ENCODE peak calls at places on chromosome X, in seven cellular contexts. X is GM23248, T is SK-N-SH, E is fibroblast of lung, B is mesenchymal stem cell, P is endothelial cell of umbilical vein, L is H1. U is an unnamed sample. For H3K36me3, the result is how much of the 10 kb centered on the place peaks cover.

GRCh38 chrX:19799319-19800182 is 87.8 kb downstream of the SH3KBP1 start:
- DNase-seq in E (peak), L (no peak), P (peak), X (peak), B (no peak), T (no peak), U (no peak)

GRCh38 chrX:40663880-40664630 is 16.7 kb upstream of the CXorf38 start:
- DNase-seq in B (peak), P (peak), E (peak), X (peak), L (no peak), T (peak), U (peak)

GRCh38 chrX:134735015-134735414 is 76.7 kb upstream of the PLAC1 start:
- DNase-seq in X (no peak), B (no peak), L (no peak), E (no peak), T (no peak), P (no peak), U (no peak)

GRCh38 chrX:56726609-56727008 is 2.4 kb upstream of the NBDY start:
- DNase-seq in L (no peak), X (peak), B (peak), E (peak), T (peak), P (peak), U (peak)

GRCh38 chrX:51496501-51497291 is at the start of gene NUDT11:
- DNase-seq in B (peak), L (peak), P (peak), T (peak), E (peak), X (peak), U (peak)

GRCh38 chrX:113369056-113369455 is 528.4 kb upstream of the AMOT start:
- DNase-seq in L (no peak), P (no peak), B (no peak), X (no peak), T (no peak), E (no peak), U (no peak)

GRCh38 chrX:25198891-25199290 is 183.1 kb upstream of the ARX start:
- DNase-seq in L (no peak), X (no peak), B (no peak), P (no peak), E (no peak), T (no peak), U (no peak)

GRCh38 chrX:19964017-19964710 is 26.7 kb downstream of the BCLAF3 start:
- DNase-seq in E (peak), B (no peak), P (no peak), X (no peak), L (no peak), T (no peak), U (peak)

GRCh38 chrX:69088171-69088938 is 76.9 kb downstream of the PJA1 start:
- DNase-seq in B (peak), T (peak), L (no peak), E (peak), P (no peak), X (peak), U (no peak)

GRCh38 chrX:73977542-73978169 is 326.3 kb upstream of the ZCCHC13 start:
- DNase-seq in E (peak), X (no peak), L (no peak), T (no peak), B (peak), P (no peak), U (no peak)

GRCh38 chrX:134191276-134191675 is 45.7 kb upstream of the CCDC160 start:
- DNase-seq in L (no peak), T (no peak), P (no peak), B (no peak), X (no peak), E (no peak), U (no peak)

GRCh38 chrX:72358313-72358712 is 52.6 kb upstream of the CITED1 start:
- DNase-seq in P (no peak), T (no peak), E (peak), B (peak), X (peak), L (no peak), U (peak)

GRCh38 chrX:41333994-41334865 is at the start of gene DDX3X:
- DNase-seq in P (peak), X (peak), L (peak), T (peak), E (peak), B (peak), U (peak)

GRCh38 chrX:134570509-134570846 is 87.8 kb downstream of the PLAC1 start:
- DNase-seq in P (no peak), L (no peak), E (no peak), X (no peak), B (peak), T (no peak), U (no peak)

GRCh38 chrX:67564475-67564874 is 20.7 kb downstream of the AR start:
- DNase-seq in T (no peak), P (no peak), X (no peak), E (no peak), B (no peak), L (no peak), U (no peak)

GRCh38 chrX:1673337-1673736 is 58.5 kb downstream of the ASMT start:
- DNase-seq in X (peak), E (no peak), L (peak), P (peak), T (peak), B (no peak), U (peak)

GRCh38 chrX:40152706-40153334 is 55.1 kb upstream of the BCOR start:
- DNase-seq in L (no peak), B (peak), T (peak), P (no peak), X (peak), E (no peak), U (peak)

GRCh38 chrX:74537011-74537390 is 77.4 kb downstream of the RLIM start:
- DNase-seq in T (no peak), E (peak), L (no peak), P (peak), X (peak), B (no peak), U (no peak)

GRCh38 chrX:103428525-103428924 is 52.2 kb downstream of the BEX3 start:
- DNase-seq in L (no peak), P (no peak), X (no peak), E (no peak), T (no peak), B (no peak), U (no peak)

GRCh38 chrX:103418811-103419210 is 42.5 kb downstream of the BEX3 start:
- DNase-seq in L (no peak), X (no peak), E (no peak), T (no peak), B (no peak), P (no peak), U (no peak)

DNA sequence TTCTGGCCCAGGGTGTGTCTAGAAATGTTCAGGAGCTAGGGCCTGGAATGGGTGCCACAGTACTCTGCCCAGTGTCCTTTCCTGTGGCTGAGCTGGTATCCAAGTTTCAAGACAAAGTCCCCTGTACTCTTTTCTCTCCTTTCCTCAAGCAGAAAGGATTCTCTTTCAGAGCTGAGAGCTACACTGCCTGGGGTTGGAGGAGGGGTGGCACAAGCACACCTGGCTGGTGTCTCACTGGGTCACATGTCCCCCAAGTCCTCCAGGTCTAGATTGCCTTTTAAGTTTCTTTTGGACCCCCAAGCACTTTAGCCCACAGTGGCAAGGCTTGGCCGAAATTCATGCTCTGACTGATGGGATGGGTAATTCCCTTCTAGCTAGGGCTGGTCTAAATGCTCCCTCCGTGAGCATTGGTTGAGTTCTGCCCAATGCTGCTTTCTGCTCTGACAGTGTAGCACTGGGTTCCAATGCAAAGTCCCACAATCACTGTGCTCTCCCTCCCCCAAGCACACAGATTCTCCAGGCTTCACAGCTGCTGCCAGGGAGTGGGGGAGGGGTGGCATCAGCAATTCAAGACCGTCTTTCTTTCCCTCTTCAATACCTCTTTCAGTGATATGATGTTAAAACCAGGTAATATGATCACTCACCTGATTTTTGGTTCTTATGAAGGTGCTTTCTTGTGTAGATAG is 47.8 kb downstream of the BEX3 start:
- DNase-seq in E (no peak), L (no peak), B (no peak), T (no peak), P (no peak), X (no peak), U (no peak)
- H3K9ac ChIP-seq in E (no peak), L (no peak), B (no peak), T (no peak), P (no peak), X (no peak), U (no peak)

GRCh38 chrX:86028681-86029080 is 18.7 kb downstream of the CHM start:
- DNase-seq in T (no peak), B (no peak), L (no peak), E (no peak), P (no peak), X (peak), U (no peak)
- H3K36me3 ChIP-seq in T (under half), B (under half), L (under half), E (under half), P (under half), X (under half), U (under half)

DNA sequence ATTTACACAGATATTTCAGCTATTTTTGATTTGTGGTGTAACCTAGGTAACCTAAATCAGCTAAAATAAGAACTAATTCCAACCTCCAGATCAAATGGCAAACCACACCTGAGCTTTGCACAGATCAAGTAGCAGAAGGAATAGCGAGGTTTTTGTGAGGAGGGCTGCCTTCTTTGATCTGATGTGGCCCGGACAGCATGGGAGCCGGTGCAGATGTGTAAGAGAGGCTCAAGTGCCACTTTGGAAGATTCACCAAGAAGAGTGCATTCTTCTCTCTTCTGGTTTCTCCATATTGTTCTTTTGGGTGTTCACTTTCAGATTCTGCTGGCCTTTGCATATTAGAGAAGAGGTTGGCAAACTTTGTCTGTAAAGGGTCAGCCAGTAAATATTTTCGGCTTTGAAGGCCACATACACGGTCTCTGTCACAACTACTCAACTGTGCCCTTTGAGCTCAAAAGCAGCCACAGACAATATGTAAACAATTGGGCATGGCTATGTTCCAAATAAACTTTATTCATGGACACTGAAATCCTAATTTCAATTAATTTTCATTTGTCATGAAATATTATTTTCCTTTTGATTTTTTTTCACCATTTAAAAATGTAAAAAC is 78.9 kb upstream of the FAM9C start:
- DNase-seq in L (no peak), B (peak), T (no peak), X (no peak), E (no peak), P (no peak), U (peak)
- H3K9ac ChIP-seq in L (no peak), B (peak), T (peak), X (no peak), E (no peak), P (peak), U (peak)

DNA sequence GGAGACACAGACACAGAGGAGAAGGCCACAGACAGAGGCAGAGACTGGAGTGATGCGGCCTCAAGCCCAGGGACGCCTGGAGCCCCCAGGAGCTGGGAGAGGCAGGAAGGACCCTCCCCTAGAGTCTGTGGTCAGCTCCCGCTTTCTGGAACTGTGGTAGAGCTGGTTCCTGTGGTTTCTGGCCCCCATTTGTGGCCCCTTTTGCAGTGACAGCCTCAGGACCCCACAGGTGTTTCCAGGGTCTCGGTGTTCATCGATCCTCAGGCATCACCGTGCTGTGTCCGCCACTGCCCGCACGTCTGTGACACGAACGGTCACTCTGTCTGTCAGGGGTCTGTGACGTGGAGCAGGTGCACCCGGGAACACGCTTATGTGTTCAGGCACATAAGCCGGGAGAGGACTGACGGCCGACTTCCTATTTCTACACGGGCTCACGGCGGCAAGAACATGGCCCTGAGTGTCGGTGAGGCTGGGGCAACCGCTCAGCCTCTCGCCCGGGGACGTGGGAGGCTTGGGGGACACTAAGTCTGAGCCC is 7.9 kb downstream of the GTPBP6 start:
- DNase-seq in E (no peak), T (peak), L (no peak), X (no peak), B (no peak), P (no peak), U (no peak)
- H3K36me3 ChIP-seq in E (under half), T (under half), L (under half), X (under half), B (half or more), P (under half), U (under half)

DNA sequence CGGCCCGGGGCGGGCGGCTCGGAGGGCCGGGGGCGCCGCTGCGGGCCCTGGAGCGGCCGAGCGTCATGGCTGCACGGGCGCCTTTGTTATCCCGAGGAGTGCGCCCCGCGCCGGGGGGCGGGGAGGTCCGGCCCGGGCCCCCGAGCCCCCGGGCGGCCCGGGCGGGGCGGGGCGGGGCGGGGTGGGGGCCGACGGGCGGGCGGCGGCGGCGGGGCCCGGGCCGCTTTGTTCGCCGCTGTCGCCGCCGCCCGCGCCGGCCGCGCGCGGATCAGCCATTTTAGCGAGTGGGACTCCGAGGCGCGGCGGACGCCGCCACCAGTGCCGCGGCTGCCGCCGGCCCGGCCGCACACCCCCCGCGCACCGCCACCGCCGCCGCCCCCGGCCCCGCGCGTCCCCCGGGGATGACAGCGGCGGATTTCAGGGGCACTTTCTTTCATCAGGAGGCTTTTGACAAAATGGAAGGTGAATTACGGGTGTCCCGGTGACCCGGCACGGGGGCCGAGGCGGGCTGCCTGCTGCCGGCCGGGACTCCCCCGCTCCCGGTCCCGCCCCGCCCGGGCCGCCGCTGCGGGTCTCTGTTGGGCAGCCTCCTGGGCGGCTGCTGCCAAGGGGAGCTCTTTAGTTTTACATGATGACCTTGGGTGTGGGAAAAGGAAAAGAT is 1.2 kb downstream of the HMGB3 start:
- DNase-seq in P (no peak), L (no peak), E (no peak), T (peak), B (no peak), X (peak), U (no peak)
- H3K9ac ChIP-seq in P (peak), L (peak), E (peak), T (peak), B (peak), X (peak), U (peak)

GRCh38 chrX:154025230-154025629 is 5.5 kb upstream of the IRAK1 start:
- DNase-seq in B (no peak), P (no peak), E (no peak), X (peak), L (no peak), T (no peak), U (no peak)

GRCh38 chrX:154028502-154029184 is 8.9 kb upstream of the IRAK1 start:
- DNase-seq in B (no peak), T (no peak), P (no peak), L (no peak), E (no peak), X (no peak), U (no peak)

GRCh38 chrX:154026136-154026806 is 6.6 kb upstream of the IRAK1 start:
- DNase-seq in B (no peak), E (no peak), T (no peak), L (no peak), P (no peak), X (peak), U (no peak)

GRCh38 chrX:154029439-154029838 is 9.7 kb upstream of the IRAK1 start:
- DNase-seq in P (no peak), E (no peak), L (no peak), T (no peak), X (no peak), B (no peak), U (no peak)

GRCh38 chrX:154027003-154027402 is 7.3 kb upstream of the IRAK1 start:
- DNase-seq in E (no peak), B (no peak), L (no peak), P (no peak), T (no peak), X (no peak), U (no peak)
- H3K36me3 ChIP-seq in E (under half), B (half or more), L (under half), P (under half), T (under half), X (under half), U (under half)

GRCh38 chrX:53265771-53266170 is 15.6 kb downstream of the IQSEC2 start:
- DNase-seq in X (peak), E (peak), B (peak), L (no peak), T (no peak), P (no peak), U (peak)
- H3K9ac ChIP-seq in X (peak), E (no peak), B (peak), L (no peak), T (no peak), P (no peak), U (peak)

GRCh38 chrX:119919835-119920585 is 23.5 kb downstream of the NKAP start:
- DNase-seq in E (no peak), P (no peak), B (no peak), X (no peak), L (no peak), T (no peak), U (no peak)

GRCh38 chrX:119917877-119918276 is 22.2 kb downstream of the AKAP14 start:
- DNase-seq in X (no peak), P (no peak), B (no peak), E (no peak), L (no peak), T (no peak), U (no peak)

GRCh38 chrX:119916310-119916709 is 20.6 kb downstream of the AKAP14 start:
- DNase-seq in X (no peak), T (no peak), L (no peak), B (no peak), E (no peak), P (no peak), U (no peak)
- H3K36me3 ChIP-seq in X (under half), T (under half), L (under half), B (under half), E (under half), P (under half), U (under half)

U was measured in PC-3.